ENCODE peak calls at places on chromosomes 1 and 21, in five cellular contexts. U, E, P, J and S are unnamed samples.

GRCh38 chr1:207672525-207673130 is 27.7 kb downstream of the CR1L start:
- DNase-seq in U (peak; percentile 35), E (peak; percentile 74), P (no peak), J (no peak), S (peak; percentile 68)

GRCh38 chr1:113519561-113519960 is 129.2 kb downstream of the MAGI3 start:
- DNase-seq in U (peak; percentile 29), E (no peak), P (no peak), J (peak; percentile 17), S (no peak)

GRCh38 chr1:51488372-51489050 is 30.6 kb downstream of the EPS15 start:
- DNase-seq in U (no peak), E (no peak), P (no peak), J (peak; percentile 34), S (no peak)

GRCh38 chr1:56396524-56397067 is 182.8 kb downstream of the PLPP3 start:
- DNase-seq in U (no peak), E (no peak), P (no peak), J (no peak), S (no peak)

GRCh38 chr1:205706601-205707502 is 26.5 kb upstream of the SLC45A3 start:
- DNase-seq in U (no peak), E (no peak), P (no peak), J (peak; percentile 73), S (no peak)

GRCh38 chr1:207888647-207889046 is 22.3 kb downstream of the CD34 start:
- DNase-seq in U (peak; percentile 62), E (no peak), P (no peak), J (peak; percentile 73), S (no peak)

GRCh38 chr1:60972841-60973364 is 109.5 kb upstream of the NFIA start:
- DNase-seq in U (peak; percentile 63), E (no peak), P (no peak), J (peak; percentile 76), S (no peak)

GRCh38 chr1:207151920-207152319 is 47.9 kb downstream of the C4BPA start:
- DNase-seq in U (no peak), E (no peak), P (no peak), J (no peak), S (no peak)

GRCh38 chr21:37356710-37357109 is 9.9 kb upstream of the DYRK1A start:
- DNase-seq in U (no peak), E (no peak), P (no peak), J (no peak), S (no peak)

GRCh38 chr1:236403905-236404696 is 10.0 kb downstream of the EDARADD start:
- DNase-seq in U (no peak), E (no peak), P (no peak), J (no peak), S (no peak)

GRCh38 chr1:84995484-84996334 is 1.2 kb downstream of the MCOLN2 start:
- DNase-seq in U (no peak), E (no peak), P (no peak), J (no peak), S (no peak)

GRCh38 chr1:68725353-68725752 is 228.5 kb upstream of the DEPDC1 start:
- DNase-seq in U (no peak), E (peak; percentile 23), P (no peak), J (peak; percentile 16), S (no peak)

GRCh38 chr1:241990040-241990439 is 8.9 kb downstream of the MAP1LC3C start:
- DNase-seq in U (peak; percentile 75), E (no peak), P (no peak), J (peak; percentile 91), S (no peak)

GRCh38 chr1:236868625-236869467 is 73.8 kb downstream of the MTR start:
- DNase-seq in U (peak; percentile 63), E (peak; percentile 0), P (peak; percentile 21), J (peak; percentile 80), S (peak; percentile 4)

GRCh38 chr1:61318319-61319125 is 236.2 kb downstream of the NFIA start:
- DNase-seq in U (peak; percentile 53), E (no peak), P (no peak), J (peak; percentile 88), S (peak; percentile 39)

GRCh38 chr1:234933475-234933874 is 195.2 kb downstream of the TOMM20 start:
- DNase-seq in U (peak; percentile 52), E (no peak), P (no peak), J (peak; percentile 70), S (no peak)

GRCh38 chr1:229254910-229255541 is 15.9 kb upstream of the RAB4A start:
- DNase-seq in U (no peak), E (peak; percentile 61), P (no peak), J (peak; percentile 59), S (peak; percentile 67)

GRCh38 chr1:114368560-114369255 is 142.3 kb downstream of the TRIM33 start:
- DNase-seq in U (no peak), E (no peak), P (no peak), J (no peak), S (no peak)

GRCh38 chr1:228372183-228373003 is 34.2 kb downstream of the TRIM11 start:
- DNase-seq in U (no peak), E (peak; percentile 36), P (no peak), J (no peak), S (no peak)